ENCODE peak calls at places on chromosomes 6 and 20, in seven cellular contexts. L is heart left ventricle, K is Karpas-422, B is IMR-90, X is body of pancreas, M is kidney, V is transverse colon. D is an unnamed sample. For H3K4me1, the result is how much of the 10 kb centered on the place peaks cover.

GRCh38 chr6:7171119-7171518 is 63.4 kb downstream of the RREB1 start:
- DNase-seq in L (no peak), K (peak), B (no peak), X (peak), M (no peak), V (peak), D (no peak)

GRCh38 chr6:291148-291696 is 1.1 kb upstream of the DUSP22 start:
- DNase-seq in L (no peak), K (no peak), B (no peak), X (peak), M (no peak), V (no peak), D (no peak)

GRCh38 chr20:41213150-41213820 is 75.9 kb downstream of the PLCG1 start:
- DNase-seq in L (peak), K (no peak), B (peak), X (no peak), M (no peak), V (no peak), D (no peak)

GRCh38 chr20:2149507-2149906 is 47.9 kb downstream of the STK35 start:
- DNase-seq in L (no peak), K (no peak), B (peak), X (no peak), M (peak), V (no peak), D (no peak)

GRCh38 chr6:36099872-36100483 is 30.3 kb upstream of the MAPK13 start:
- DNase-seq in L (no peak), K (no peak), B (no peak), X (no peak), M (no peak), V (no peak), D (no peak)

GRCh38 chr20:39659010-39659409 is 696.9 kb downstream of the DHX35 start:
- DNase-seq in L (no peak), K (no peak), B (no peak), X (no peak), M (no peak), V (no peak), D (no peak)

GRCh38 chr6:161125591-161125990 is 134.0 kb downstream of the MAP3K4 start:
- DNase-seq in L (no peak), K (no peak), B (no peak), X (no peak), M (no peak), V (no peak), D (no peak)

GRCh38 chr20:61508301-61508700 is 256.2 kb downstream of the CDH4 start:
- DNase-seq in L (no peak), K (no peak), B (no peak), X (no peak), M (no peak), V (no peak), D (peak)

GRCh38 chr20:51122931-51123658 is 100.2 kb upstream of the KCNG1 start:
- DNase-seq in L (no peak), K (no peak), B (no peak), X (no peak), M (no peak), V (no peak), D (no peak)

GRCh38 chr20:62740286-62741141 is 31.9 kb downstream of the NTSR1 start:
- DNase-seq in L (peak), K (no peak), B (peak), X (no peak), M (peak), V (peak), D (peak)

GRCh38 chr6:137867685-137868509 is 838 bp downstream of the TNFAIP3 start:
- DNase-seq in L (no peak), K (peak), B (peak), X (peak), M (peak), V (peak), D (no peak)

GRCh38 chr6:137864812-137865508 is 2.1 kb upstream of the TNFAIP3 start:
- DNase-seq in L (no peak), K (no peak), B (no peak), X (no peak), M (no peak), V (no peak), D (no peak)

GRCh38 chr6:137868721-137869631 is 1.9 kb downstream of the TNFAIP3 start:
- DNase-seq in L (no peak), K (peak), B (no peak), X (no peak), M (no peak), V (no peak), D (no peak)

GRCh38 chr6:137866914-137867684 is at the start of gene TNFAIP3:
- DNase-seq in L (peak), K (peak), B (peak), X (peak), M (peak), V (peak), D (peak)

GRCh38 chr6:137866200-137866913 is 702 bp upstream of the TNFAIP3 start:
- DNase-seq in L (no peak), K (peak), B (no peak), X (no peak), M (no peak), V (no peak), D (no peak)
- H3K27ac ChIP-seq in L (peak), K (no peak), B (peak), X (peak), M (peak), V (peak), D (peak)

DNA sequence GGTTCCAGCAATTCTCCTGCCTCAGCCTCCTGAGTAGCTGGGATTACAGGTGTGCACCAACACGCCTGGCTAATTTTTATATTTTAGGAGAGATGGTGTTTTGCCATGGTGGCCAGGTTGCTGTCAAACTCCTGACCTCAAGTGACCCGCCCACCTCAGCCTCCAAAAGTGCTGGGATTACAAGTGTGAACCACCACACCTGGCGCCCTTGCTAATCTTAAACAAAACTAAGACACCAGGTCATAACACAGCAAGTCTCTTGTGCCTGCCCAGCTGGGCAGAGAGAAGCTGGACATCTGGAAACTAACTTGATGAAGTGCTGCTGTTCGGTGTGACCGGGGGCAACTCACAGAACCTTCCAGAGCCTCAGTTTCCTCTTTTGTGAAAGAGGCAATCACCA is 68.0 kb downstream of the PPP1R3G start:
- DNase-seq in L (no peak), K (no peak), B (no peak), X (no peak), M (no peak), V (no peak), D (no peak)
- H3K4me1 ChIP-seq in L (under half), K (under half), B (under half), X (under half), M (under half), V (under half), D (under half)

GRCh38 chr6:37391100-37391499 is 37.3 kb downstream of the RNF8 start:
- DNase-seq in L (no peak), K (no peak), B (no peak), X (no peak), M (no peak), V (no peak), D (no peak)
- H3K27ac ChIP-seq in L (no peak), K (no peak), B (no peak), X (no peak), M (no peak), V (peak), D (no peak)

DNA sequence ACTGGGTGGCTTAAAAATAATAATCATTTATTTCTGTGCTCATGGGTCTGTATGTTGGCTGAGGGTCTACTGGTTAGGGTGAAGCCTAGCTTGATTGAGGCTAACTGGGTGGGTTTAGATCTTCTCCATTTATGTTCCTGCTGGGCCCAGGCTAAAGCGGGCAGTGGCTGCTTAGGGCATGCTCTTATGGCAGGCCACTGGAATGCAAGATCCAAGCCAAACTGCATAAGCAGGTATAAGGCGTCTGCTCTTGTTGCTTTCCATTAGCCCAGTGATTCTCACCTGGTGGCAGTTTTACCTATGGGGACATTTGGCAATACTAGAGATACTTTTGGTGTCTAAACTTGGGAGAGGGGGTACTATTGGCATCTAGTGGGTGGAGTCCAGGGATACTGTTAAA is 44.5 kb downstream of the QKI start:
- DNase-seq in L (no peak), K (no peak), B (no peak), X (no peak), M (no peak), V (no peak), D (no peak)
- H3K4me1 ChIP-seq in L (half or more), K (under half), B (under half), X (under half), M (under half), V (under half), D (under half)

GRCh38 chr6:52271852-52272460 is 12.6 kb downstream of the MCM3 start:
- DNase-seq in L (peak), K (no peak), B (peak), X (no peak), M (no peak), V (no peak), D (no peak)
- H3K27ac ChIP-seq in L (peak), K (no peak), B (no peak), X (no peak), M (no peak), V (no peak), D (no peak)

DNA sequence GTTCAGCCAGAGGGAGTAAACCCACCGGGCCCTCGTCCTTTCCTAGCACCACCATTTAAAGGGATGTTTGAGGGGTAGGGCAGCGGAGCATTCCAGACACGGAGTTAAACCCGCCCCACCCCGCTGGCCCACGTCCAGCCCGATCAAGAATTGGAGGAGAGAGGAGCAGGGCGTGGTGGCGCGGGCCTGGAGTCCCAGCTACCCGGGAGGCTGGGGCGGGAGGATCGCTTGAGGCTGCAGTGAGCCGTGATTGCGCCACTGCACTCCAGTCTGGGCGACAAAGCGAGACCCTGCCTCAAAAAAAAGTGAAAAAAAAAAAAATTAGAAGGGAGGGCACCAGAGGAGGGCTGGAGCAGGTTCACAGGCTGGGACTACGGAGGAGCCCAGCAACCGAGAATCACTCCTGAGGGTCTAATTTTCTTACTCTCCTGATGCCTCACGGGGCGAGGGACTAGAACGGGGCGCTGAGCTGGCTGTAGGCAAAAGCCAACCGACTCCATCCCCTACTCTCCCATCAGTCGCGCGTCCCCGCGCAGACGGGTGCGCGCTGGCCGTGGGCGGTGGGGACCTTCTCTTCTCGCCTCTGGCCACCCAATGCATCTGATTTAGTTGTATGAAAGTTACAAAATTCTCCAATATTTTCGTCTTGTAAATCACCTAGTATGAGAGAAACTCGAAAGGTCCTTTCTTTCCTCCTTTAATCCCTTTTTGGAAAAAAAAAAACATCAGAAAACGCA is 6.1 kb upstream of the HSPA1B start:
- DNase-seq in L (peak), K (peak), B (peak), X (peak), M (peak), V (peak), D (peak)
- H3K4me1 ChIP-seq in L (under half), K (under half), B (under half), X (half or more), M (under half), V (half or more), D (under half)

GRCh38 chr20:59584278-59584925 is 19.9 kb upstream of the PHACTR3 start:
- DNase-seq in L (no peak), K (no peak), B (no peak), X (no peak), M (no peak), V (no peak), D (peak)
- H3K27ac ChIP-seq in L (no peak), K (no peak), B (no peak), X (no peak), M (no peak), V (no peak), D (no peak)

DNA sequence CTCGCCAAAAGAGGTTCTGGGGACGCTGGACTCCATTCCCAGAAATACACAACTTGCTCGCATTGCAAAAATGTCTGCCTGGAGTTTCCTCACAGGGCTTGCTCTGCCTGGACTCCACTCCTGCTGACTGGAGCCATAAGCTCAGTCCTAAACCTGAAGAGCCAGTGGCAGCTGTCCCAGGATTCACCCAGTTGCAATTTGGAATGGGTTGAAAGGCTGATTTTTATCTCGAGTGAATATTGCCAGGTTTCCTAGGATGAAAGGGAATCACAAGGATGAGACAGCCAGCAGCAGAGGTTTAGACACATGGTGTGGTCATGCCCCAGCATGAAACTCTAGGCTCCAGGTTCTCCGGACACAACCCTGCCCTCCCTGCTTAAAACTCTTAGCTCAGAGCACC is 223.3 kb downstream of the BMP7 start:
- DNase-seq in L (no peak), K (no peak), B (no peak), X (no peak), M (no peak), V (no peak), D (peak)
- H3K4me1 ChIP-seq in L (under half), K (under half), B (under half), X (under half), M (under half), V (under half), D (under half)